ENCODE peak calls at places on chromosomes 2 and 18, in six cellular contexts. E is nucleus accumbens; N is Calu3; Y is endodermal cell; Q is activated CD4-positive, alpha-beta T cell treated with anti-CD3 and anti-CD28 coated beads for 48 hours; T is HT1080. B is an unnamed sample.

GRCh38 chr18:32674491-32674890 is 98.3 kb downstream of the KLHL14 start:
- DNase-seq in T (no peak), Q (no peak), N (peak; percentile 15), E (no peak), Y (no peak), B (no peak)

GRCh38 chr2:10717630-10718029 is 3.8 kb upstream of the ATP6V1C2 start:
- DNase-seq in N (peak; percentile 32), E (no peak), T (peak; percentile 84), Y (no peak), Q (no peak), B (no peak)

GRCh38 chr18:13800505-13801259 is 23.3 kb upstream of the MC5R start:
- DNase-seq in N (peak; percentile 90), Q (peak; percentile 72), T (peak; percentile 64), Y (peak; percentile 90), E (peak; percentile 46), B (peak; percentile 64)

GRCh38 chr18:80037869-80038630 is 3.8 kb downstream of the RBFA start:
- DNase-seq in Y (no peak), E (no peak), Q (no peak), T (no peak), N (no peak), B (no peak)

GRCh38 chr2:220533485-220533884 is 906.1 kb downstream of the SLC4A3 start:
- DNase-seq in Y (peak; percentile 76), T (peak; percentile 72), N (peak; percentile 47), Q (peak; percentile 19), E (no peak), B (no peak)

GRCh38 chr18:1760901-1761300 is 810.4 kb downstream of the METTL4 start:
- DNase-seq in T (peak; percentile 27), N (no peak), E (no peak), Y (no peak), Q (no peak), B (no peak)

GRCh38 chr18:3590096-3590655 is 140.2 kb downstream of the TGIF1 start:
- DNase-seq in Q (no peak), Y (peak; percentile 36), E (no peak), T (no peak), N (no peak), B (no peak)

GRCh38 chr2:121075641-121076500 is 209.1 kb downstream of the TFCP2L1 start:
- DNase-seq in Q (no peak), T (peak; percentile 46), E (no peak), Y (peak; percentile 84), N (no peak), B (no peak)

GRCh38 chr2:210477496-210477895 is 937 bp upstream of the LANCL1 start:
- DNase-seq in T (peak; percentile 77), Y (peak; percentile 78), N (no peak), E (no peak), Q (peak; percentile 46), B (peak; percentile 13)

GRCh38 chr2:217478831-217479435 is 523.9 kb downstream of the TNS1 start:
- DNase-seq in T (no peak), Q (no peak), E (no peak), Y (peak; percentile 82), N (no peak), B (no peak)

GRCh38 chr2:160407393-160408204 is 86.0 kb downstream of the RBMS1 start:
- DNase-seq in Y (peak; percentile 84), Q (peak; percentile 64), T (peak; percentile 52), N (peak; percentile 66), E (no peak), B (peak; percentile 65)